ENCODE peak calls at places on chromosomes 4 and X, in nine cellular contexts. X, S, D, R, E, W, A, H and L are unnamed samples. For H3K27me3, the result is how much of the 10 kb centered on the place peaks cover.

GRCh38 chrX:49192722-49193328 is 6.7 kb upstream of the PRICKLE3 start:
- DNase-seq in X (peak), S (no peak), D (peak), R (no peak), E (peak), W (no peak), A (no peak), H (peak), L (no peak)

GRCh38 chr4:184446132-184446531 is 28.2 kb downstream of the IRF2 start:
- DNase-seq in X (no peak), S (no peak), D (no peak), R (no peak), E (no peak), W (no peak), A (no peak), H (no peak), L (no peak)

GRCh38 chrX:3206314-3206713 is 140.1 kb downstream of the MXRA5 start:
- DNase-seq in X (no peak), S (no peak), D (no peak), R (no peak), E (no peak), W (no peak), A (no peak), H (no peak), L (no peak)

GRCh38 chrX:97517763-97518162 is 634.1 kb downstream of the RPA4 start:
- DNase-seq in X (no peak), S (no peak), D (no peak), R (no peak), E (no peak), W (no peak), A (no peak), H (no peak), L (no peak)

GRCh38 chr4:84647307-84647884 is 64.5 kb downstream of the CDS1 start:
- DNase-seq in X (no peak), S (no peak), D (no peak), R (no peak), E (peak), W (no peak), A (no peak), H (no peak), L (no peak)

GRCh38 chr4:130080872-130081451 is 985.0 kb downstream of the C4orf33 start:
- DNase-seq in X (no peak), S (no peak), D (no peak), R (no peak), E (no peak), W (no peak), A (no peak), H (no peak), L (no peak)

GRCh38 chr4:175290401-175290800 is 372.2 kb downstream of the ADAM29 start:
- DNase-seq in X (no peak), S (no peak), D (peak), R (no peak), E (no peak), W (no peak), A (no peak), H (no peak), L (no peak)

GRCh38 chr4:43453058-43453457 is 560.5 kb downstream of the GRXCR1 start:
- DNase-seq in X (no peak), S (no peak), D (no peak), R (no peak), E (no peak), W (no peak), A (no peak), H (no peak), L (no peak)

GRCh38 chrX:21975827-21976226 is 35.3 kb downstream of the SMS start:
- DNase-seq in X (no peak), S (no peak), D (peak), R (no peak), E (no peak), W (no peak), A (no peak), H (no peak), L (no peak)

GRCh38 chrX:129690435-129690834 is 35.7 kb upstream of the APLN start:
- DNase-seq in X (no peak), S (no peak), D (peak), R (peak), E (peak), W (no peak), A (peak), H (no peak), L (no peak)

GRCh38 chr4:159272341-159273125 is 169.7 kb downstream of the RAPGEF2 start:
- DNase-seq in X (no peak), S (no peak), D (peak), R (no peak), E (no peak), W (no peak), A (no peak), H (no peak), L (no peak)

GRCh38 chr4:99828477-99828876 is 11.8 kb downstream of the DAPP1 start:
- DNase-seq in X (no peak), S (no peak), D (no peak), R (no peak), E (no peak), W (no peak), A (no peak), H (no peak), L (no peak)

GRCh38 chr4:41217020-41217333 is 2.6 kb upstream of the APBB2 start:
- DNase-seq in X (no peak), S (no peak), D (no peak), R (no peak), E (no peak), W (no peak), A (no peak), H (no peak), L (no peak)

GRCh38 chrX:23919706-23920320 is 12.0 kb downstream of the CXorf58 start:
- DNase-seq in X (no peak), S (no peak), D (peak), R (no peak), E (peak), W (no peak), A (no peak), H (no peak), L (no peak)

GRCh38 chr4:55038176-55038890 is 87.1 kb downstream of the KDR start:
- DNase-seq in X (no peak), S (no peak), D (peak), R (peak), E (peak), W (no peak), A (peak), H (no peak), L (no peak)

GRCh38 chr4:41963105-41963504 is 18.5 kb upstream of the DCAF4L1 start:
- DNase-seq in X (no peak), S (no peak), D (peak), R (no peak), E (no peak), W (no peak), A (no peak), H (peak), L (no peak)

GRCh38 chrX:3230496-3230895 is 116.0 kb downstream of the MXRA5 start:
- DNase-seq in X (no peak), S (no peak), D (peak), R (no peak), E (no peak), W (no peak), A (no peak), H (no peak), L (no peak)

DNA sequence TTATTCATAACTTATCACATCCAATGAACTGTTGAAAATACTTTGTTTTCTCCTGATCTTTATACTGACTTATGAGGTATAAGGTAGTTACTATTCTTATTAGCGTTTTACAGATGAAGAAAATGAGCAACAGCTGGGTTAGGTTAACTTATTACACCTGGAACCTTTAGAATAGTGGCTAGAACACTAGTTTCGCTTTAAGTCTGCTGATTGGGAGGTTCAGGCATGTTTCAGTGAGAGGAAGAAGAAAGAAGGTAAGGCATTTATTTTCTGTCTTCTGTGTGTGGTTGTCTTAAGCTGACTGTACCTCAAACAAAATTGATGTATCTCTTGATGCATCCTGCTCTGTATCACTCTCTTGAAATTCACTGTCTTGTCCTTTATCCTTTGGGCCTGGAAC is 302.5 kb downstream of the GRID2 start:
- DNase-seq in X (no peak), S (no peak), D (no peak), R (no peak), E (no peak), W (no peak), A (no peak), H (no peak), L (no peak)
- H3K4me3 ChIP-seq in X (no peak), S (no peak), D (no peak), R (no peak), E (no peak), W (no peak), A (no peak), H (no peak), L (no peak)

GRCh38 chr4:40178672-40179071 is 18.2 kb upstream of the RHOH start:
- DNase-seq in X (no peak), S (no peak), D (no peak), R (no peak), E (no peak), W (no peak), A (no peak), H (no peak), L (no peak)
- H3K27me3 ChIP-seq in X (under half), S (under half), D (under half), R (under half), E (under half), W (under half), A (under half), H (under half), L (under half)

DNA sequence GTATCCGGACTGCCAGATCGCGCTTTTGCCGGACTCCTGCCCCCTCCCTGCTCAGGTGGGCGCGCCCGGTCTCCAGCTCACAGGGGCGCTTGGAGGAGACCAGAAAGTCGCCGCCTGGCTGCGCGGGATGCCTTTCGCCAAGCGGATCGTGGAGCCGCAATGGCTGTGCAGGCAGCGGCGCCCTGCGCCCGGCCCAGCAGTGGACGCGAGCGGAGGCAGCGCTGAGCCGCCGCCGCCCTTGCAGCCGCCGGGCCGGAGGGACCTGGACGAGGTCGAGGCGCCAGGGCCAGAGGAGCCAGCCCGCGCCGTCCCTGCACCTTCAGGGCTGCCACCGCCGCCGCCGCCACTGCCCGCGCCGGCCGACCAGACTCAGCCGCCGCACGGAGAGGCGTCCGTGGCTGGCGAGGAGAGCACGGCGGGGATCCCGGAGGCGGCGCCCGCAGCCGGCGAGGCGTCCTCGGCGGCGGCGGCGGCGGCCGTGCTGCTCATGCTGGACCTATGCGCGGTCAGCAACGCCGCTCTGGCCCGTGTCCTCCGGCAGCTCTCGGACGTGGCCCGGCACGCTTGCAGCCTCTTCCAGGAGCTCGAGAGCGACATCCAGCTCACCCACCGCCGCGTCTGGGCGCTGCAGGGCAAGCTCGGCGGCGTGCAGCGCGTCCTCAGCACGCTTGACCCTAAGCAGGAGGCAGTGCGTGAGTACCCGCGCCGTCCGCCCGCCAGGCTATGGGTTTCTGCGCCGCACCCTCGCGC is 806 bp downstream of the NHS start:
- DNase-seq in X (peak), S (peak), D (peak), R (no peak), E (peak), W (no peak), A (no peak), H (no peak), L (no peak)
- H3K4me3 ChIP-seq in X (peak), S (peak), D (peak), R (peak), E (peak), W (peak), A (peak), H (no peak), L (no peak)

GRCh38 chrX:134551365-134552095 is 91.6 kb downstream of the HPRT1 start:
- DNase-seq in X (no peak), S (no peak), D (peak), R (no peak), E (no peak), W (no peak), A (no peak), H (no peak), L (no peak)
- H3K27me3 ChIP-seq in X (under half), S (under half), D (under half), R (under half), E (under half), W (half or more), A (half or more), H (under half), L (under half)

GRCh38 chr4:158254328-158254727 is 44.0 kb downstream of the TMEM144 start:
- DNase-seq in X (no peak), S (no peak), D (no peak), R (no peak), E (no peak), W (no peak), A (no peak), H (no peak), L (no peak)

GRCh38 chr4:158261480-158261879 is 51.2 kb downstream of the TMEM144 start:
- DNase-seq in X (no peak), S (no peak), D (no peak), R (no peak), E (no peak), W (no peak), A (no peak), H (no peak), L (no peak)

GRCh38 chr4:158255727-158256324 is 45.5 kb downstream of the TMEM144 start:
- DNase-seq in X (no peak), S (no peak), D (peak), R (no peak), E (peak), W (no peak), A (peak), H (no peak), L (no peak)

DNA sequence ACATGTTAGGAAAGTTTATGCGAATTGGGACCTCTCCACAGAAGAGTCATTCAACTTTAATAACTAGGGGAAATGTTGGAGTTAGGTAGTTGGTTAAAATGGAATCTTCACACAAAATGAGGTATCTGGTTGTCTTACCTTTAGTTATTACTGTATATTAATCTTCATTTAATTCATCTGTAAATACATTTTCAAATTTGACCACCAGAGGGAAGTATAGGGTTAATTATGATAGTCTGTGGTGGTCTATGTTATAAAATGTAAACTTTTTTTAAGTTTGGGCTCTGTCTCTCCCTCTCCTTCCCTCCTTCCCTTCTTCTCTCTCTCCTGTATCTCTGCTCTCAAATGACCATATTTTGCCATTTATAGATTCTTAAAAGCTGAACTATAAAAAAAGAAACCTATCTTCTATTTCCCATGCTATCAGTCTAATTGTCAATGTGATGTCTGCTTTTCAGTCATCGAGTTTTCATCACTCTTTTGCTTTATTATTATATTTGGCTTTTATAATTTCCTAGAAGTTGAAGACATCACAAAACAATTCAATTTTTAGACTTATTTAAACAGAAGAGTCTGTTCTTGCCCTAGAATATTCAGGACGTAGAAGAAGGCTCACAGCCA is 49.8 kb downstream of the TMEM144 start:
- DNase-seq in X (no peak), S (no peak), D (peak), R (no peak), E (no peak), W (no peak), A (no peak), H (no peak), L (no peak)
- H3K4me3 ChIP-seq in X (no peak), S (no peak), D (no peak), R (no peak), E (no peak), W (no peak), A (no peak), H (no peak), L (no peak)

GRCh38 chrX:15207994-15208393 is 61.9 kb downstream of the ASB9 start:
- DNase-seq in X (no peak), S (no peak), D (no peak), R (no peak), E (no peak), W (no peak), A (no peak), H (no peak), L (no peak)
- H3K27me3 ChIP-seq in X (under half), S (under half), D (under half), R (under half), E (under half), W (under half), A (under half), H (under half), L (under half)